ENCODE peak calls at places on chromosomes 13 and 19, in seven cellular contexts. P is Daoy; W is ACHN; E is tibial nerve; G is activated CD4-positive, alpha-beta T cell treated with anti-CD3 and anti-CD28 coated beads for 4 hours; Q is nucleus accumbens; A is progenitor cell of endocrine pancreas. K is an unnamed sample.

GRCh38 chr13:112973577-112973951 is 4.5 kb downstream of the MCF2L start:
- DNase-seq in P (no peak), W (no peak), E (no peak), G (no peak), Q (no peak), A (no peak), K (no peak)

GRCh38 chr19:31271569-31271911 is 77.7 kb downstream of the TSHZ3 start:
- DNase-seq in P (no peak), W (no peak), E (no peak), G (no peak), Q (no peak), A (no peak), K (no peak)

GRCh38 chr13:30755678-30756077 is 20.3 kb downstream of the ALOX5AP start:
- DNase-seq in P (no peak), W (no peak), E (no peak), G (no peak), Q (no peak), A (no peak), K (no peak)

GRCh38 chr19:41025871-41026270 is 34.8 kb downstream of the CYP2B6 start:
- DNase-seq in P (peak), W (no peak), E (no peak), G (no peak), Q (no peak), A (no peak), K (no peak)

GRCh38 chr13:37029617-37030016 is 29.0 kb downstream of the EXOSC8 start:
- DNase-seq in P (no peak), W (no peak), E (no peak), G (no peak), Q (no peak), A (no peak), K (peak)

GRCh38 chr13:98344392-98344791 is 167.3 kb upstream of the RNF113B start:
- DNase-seq in P (no peak), W (no peak), E (no peak), G (no peak), Q (no peak), A (no peak), K (no peak)

GRCh38 chr13:26968431-26969335 is 202.9 kb downstream of the USP12 start:
- DNase-seq in P (peak), W (peak), E (no peak), G (no peak), Q (no peak), A (peak), K (no peak)

GRCh38 chr19:43782689-43783231 is 2.0 kb upstream of the KCNN4 start:
- DNase-seq in P (no peak), W (no peak), E (no peak), G (no peak), Q (no peak), A (no peak), K (no peak)

GRCh38 chr13:111210488-111210887 is 95.4 kb downstream of the ARHGEF7 start:
- DNase-seq in P (peak), W (peak), E (no peak), G (no peak), Q (peak), A (no peak), K (no peak)

GRCh38 chr13:90641884-90642283 is 705.6 kb upstream of the MIR17HG start:
- DNase-seq in P (no peak), W (no peak), E (no peak), G (no peak), Q (no peak), A (no peak), K (no peak)

GRCh38 chr19:40695881-40696280 is 5.4 kb upstream of the NUMBL start:
- DNase-seq in P (no peak), W (no peak), E (no peak), G (no peak), Q (no peak), A (no peak), K (no peak)

GRCh38 chr13:30112602-30113435 is 194.5 kb downstream of the KATNAL1 start:
- DNase-seq in P (peak), W (peak), E (peak), G (peak), Q (peak), A (peak), K (peak)

GRCh38 chr19:23823952-23824389 is 65.3 kb upstream of the ZNF681 start:
- DNase-seq in P (peak), W (peak), E (no peak), G (no peak), Q (no peak), A (no peak), K (no peak)

GRCh38 chr19:18053571-18054219 is 33.0 kb downstream of the IL12RB1 start:
- DNase-seq in P (peak), W (no peak), E (no peak), G (no peak), Q (no peak), A (no peak), K (peak)

GRCh38 chr19:49664171-49665070 is 1.2 kb downstream of the IRF3 start:
- DNase-seq in P (peak), W (peak), E (peak), G (peak), Q (peak), A (peak), K (no peak)

GRCh38 chr19:591099-591958 is 1.6 kb downstream of the HCN2 start:
- DNase-seq in P (peak), W (peak), E (no peak), G (no peak), Q (no peak), A (peak), K (no peak)

GRCh38 chr19:48933382-48933932 is at the start of gene DHDH:
- DNase-seq in P (peak), W (peak), E (no peak), G (peak), Q (peak), A (peak), K (no peak)

GRCh38 chr13:93496985-93497673 is 270.5 kb downstream of the GPC6 start:
- DNase-seq in P (no peak), W (no peak), E (no peak), G (no peak), Q (no peak), A (no peak), K (no peak)

GRCh38 chr19:58386166-58386575 is 898 bp upstream of the RPS5 start:
- DNase-seq in P (no peak), W (no peak), E (no peak), G (no peak), Q (no peak), A (no peak), K (no peak)

GRCh38 chr19:58516246-58516836 is 3.3 kb downstream of the ZBTB45 start:
- DNase-seq in P (no peak), W (no peak), E (no peak), G (no peak), Q (no peak), A (no peak), K (no peak)

GRCh38 chr19:55541091-55541490 is 4.2 kb upstream of the SBK2 start:
- DNase-seq in P (no peak), W (no peak), E (no peak), G (no peak), Q (no peak), A (no peak), K (no peak)

GRCh38 chr13:40692946-40693345 is 26.5 kb upstream of the FOXO1 start:
- DNase-seq in P (no peak), W (no peak), E (no peak), G (no peak), Q (no peak), A (no peak), K (no peak)

GRCh38 chr19:31938675-31939074 is 406.7 kb upstream of the ZNF507 start:
- DNase-seq in P (peak), W (no peak), E (no peak), G (no peak), Q (no peak), A (no peak), K (no peak)

GRCh38 chr13:101695870-101696516 is 243.5 kb downstream of the ITGBL1 start:
- DNase-seq in P (no peak), W (no peak), E (peak), G (no peak), Q (no peak), A (no peak), K (no peak)

GRCh38 chr19:8017808-8018207 is 12.4 kb upstream of the ELAVL1 start:
- DNase-seq in P (no peak), W (no peak), E (no peak), G (peak), Q (no peak), A (no peak), K (no peak)

GRCh38 chr13:98222081-98222554 is 45.0 kb upstream of the RNF113B start:
- DNase-seq in P (peak), W (no peak), E (no peak), G (no peak), Q (no peak), A (no peak), K (no peak)

GRCh38 chr13:36090592-36090991 is 40.6 kb downstream of the DCLK1 start:
- DNase-seq in P (peak), W (no peak), E (no peak), G (no peak), Q (no peak), A (no peak), K (no peak)

GRCh38 chr13:99357149-99357596 is 50.0 kb upstream of the GPR183 start:
- DNase-seq in P (peak), W (no peak), E (no peak), G (peak), Q (no peak), A (no peak), K (no peak)

GRCh38 chr13:99834246-99834645 is 137.3 kb downstream of the ZIC5 start:
- DNase-seq in P (peak), W (no peak), E (no peak), G (no peak), Q (no peak), A (no peak), K (no peak)

GRCh38 chr13:98405690-98406344 is 171.1 kb downstream of the STK24 start:
- DNase-seq in P (no peak), W (no peak), E (no peak), G (no peak), Q (no peak), A (no peak), K (no peak)

GRCh38 chr13:45063261-45063870 is 56.9 kb upstream of the GTF2F2 start:
- DNase-seq in P (no peak), W (no peak), E (no peak), G (no peak), Q (no peak), A (no peak), K (no peak)

GRCh38 chr13:32746474-32746873 is 160.2 kb downstream of the PDS5B start:
- DNase-seq in P (peak), W (no peak), E (no peak), G (no peak), Q (no peak), A (no peak), K (no peak)

GRCh38 chr13:49527123-49527522 is 31.4 kb downstream of the PHF11 start:
- DNase-seq in P (no peak), W (no peak), E (no peak), G (no peak), Q (peak), A (no peak), K (no peak)

GRCh38 chr19:43704002-43704705 is 11.7 kb upstream of the IRGC start:
- DNase-seq in P (peak), W (no peak), E (no peak), G (no peak), Q (no peak), A (no peak), K (no peak)

GRCh38 chr13:100131863-100132574 is 43.1 kb downstream of the PCCA start:
- DNase-seq in P (peak), W (peak), E (no peak), G (peak), Q (no peak), A (no peak), K (peak)

GRCh38 chr19:18185538-18185937 is 7.5 kb upstream of the MPV17L2 start:
- DNase-seq in P (no peak), W (no peak), E (no peak), G (no peak), Q (no peak), A (no peak), K (no peak)

GRCh38 chr19:513368-514165 is 6.3 kb downstream of the TPGS1 start:
- DNase-seq in P (no peak), W (no peak), E (no peak), G (no peak), Q (no peak), A (no peak), K (no peak)

GRCh38 chr19:31350033-31350692 is 927 bp upstream of the TSHZ3 start:
- DNase-seq in P (peak), W (peak), E (no peak), G (no peak), Q (no peak), A (no peak), K (no peak)

GRCh38 chr19:30340724-30341595 is 31.2 kb upstream of the ZNF536 start:
- DNase-seq in P (no peak), W (no peak), E (no peak), G (no peak), Q (no peak), A (no peak), K (no peak)

K was measured in HFF-Myc.